ENCODE peak calls at places on chromosomes 7 and 10, in eight cellular contexts. One of them, this sample, is unnamed.

GRCh38 chr7:94250984-94251383 is 143.7 kb upstream of the COL1A2 start:
- DNase-seq in ELR: no peak
- DNase-seq in GM12865: no peak
- DNase-seq in fibroblast of mammary gland: no peak
- DNase-seq in mucosa of descending colon: no peak
- DNase-seq in activated T-helper 1 cell treated with anti-CD3 and anti-CD28 coated beads, Interleukin-12 subunit alpha, Interleukin-12 subunit beta, Interleukin-2, Interleukin-4 antibody, amounts not matched to agents 30 ng/mL and 10 ng/mL and 1 ng/mL, durations not matched to agents 14 hours and 24 hours and 36 hours: no peak
- DNase-seq in brain microvascular endothelial cell: no peak
- DNase-seq in foreskin fibroblast: no peak
- DNase-seq in this sample: no peak

GRCh38 chr10:114519306-114519669 is 115.0 kb upstream of the AFAP1L2 start:
- DNase-seq in mucosa of descending colon: peak
- DNase-seq in activated T-helper 1 cell treated with anti-CD3 and anti-CD28 coated beads, Interleukin-12 subunit alpha, Interleukin-12 subunit beta, Interleukin-2, Interleukin-4 antibody, amounts not matched to agents 30 ng/mL and 10 ng/mL and 1 ng/mL, durations not matched to agents 14 hours and 24 hours and 36 hours: no peak
- DNase-seq in foreskin fibroblast: peak
- DNase-seq in fibroblast of mammary gland: peak
- DNase-seq in GM12865: no peak
- DNase-seq in ELR: no peak
- DNase-seq in brain microvascular endothelial cell: no peak
- DNase-seq in this sample: peak

GRCh38 chr7:39651262-39651661 is 27.9 kb downstream of the RALA start:
- DNase-seq in fibroblast of mammary gland: peak
- DNase-seq in mucosa of descending colon: no peak
- DNase-seq in activated T-helper 1 cell treated with anti-CD3 and anti-CD28 coated beads, Interleukin-12 subunit alpha, Interleukin-12 subunit beta, Interleukin-2, Interleukin-4 antibody, amounts not matched to agents 30 ng/mL and 10 ng/mL and 1 ng/mL, durations not matched to agents 14 hours and 24 hours and 36 hours: no peak
- DNase-seq in ELR: peak
- DNase-seq in GM12865: no peak
- DNase-seq in foreskin fibroblast: no peak
- DNase-seq in brain microvascular endothelial cell: peak
- DNase-seq in this sample: no peak

GRCh38 chr10:66931340-66931948 is 5.6 kb downstream of the LRRTM3 start:
- DNase-seq in ELR: peak
- DNase-seq in GM12865: peak
- DNase-seq in foreskin fibroblast: peak
- DNase-seq in mucosa of descending colon: no peak
- DNase-seq in brain microvascular endothelial cell: peak
- DNase-seq in activated T-helper 1 cell treated with anti-CD3 and anti-CD28 coated beads, Interleukin-12 subunit alpha, Interleukin-12 subunit beta, Interleukin-2, Interleukin-4 antibody, amounts not matched to agents 30 ng/mL and 10 ng/mL and 1 ng/mL, durations not matched to agents 14 hours and 24 hours and 36 hours: no peak
- DNase-seq in fibroblast of mammary gland: peak
- DNase-seq in this sample: peak

GRCh38 chr10:78197628-78198272 is 164.1 kb downstream of the RPS24 start:
- DNase-seq in ELR: no peak
- DNase-seq in activated T-helper 1 cell treated with anti-CD3 and anti-CD28 coated beads, Interleukin-12 subunit alpha, Interleukin-12 subunit beta, Interleukin-2, Interleukin-4 antibody, amounts not matched to agents 30 ng/mL and 10 ng/mL and 1 ng/mL, durations not matched to agents 14 hours and 24 hours and 36 hours: no peak
- DNase-seq in mucosa of descending colon: no peak
- DNase-seq in GM12865: no peak
- DNase-seq in foreskin fibroblast: no peak
- DNase-seq in fibroblast of mammary gland: no peak
- DNase-seq in brain microvascular endothelial cell: no peak
- DNase-seq in this sample: no peak

GRCh38 chr10:91006001-91006751 is 85.3 kb upstream of the ANKRD1 start:
- DNase-seq in foreskin fibroblast: peak
- DNase-seq in brain microvascular endothelial cell: peak
- DNase-seq in fibroblast of mammary gland: peak
- DNase-seq in activated T-helper 1 cell treated with anti-CD3 and anti-CD28 coated beads, Interleukin-12 subunit alpha, Interleukin-12 subunit beta, Interleukin-2, Interleukin-4 antibody, amounts not matched to agents 30 ng/mL and 10 ng/mL and 1 ng/mL, durations not matched to agents 14 hours and 24 hours and 36 hours: peak
- DNase-seq in GM12865: peak
- DNase-seq in ELR: peak
- DNase-seq in mucosa of descending colon: no peak
- DNase-seq in this sample: peak

GRCh38 chr10:131580674-131581073 is 269.2 kb upstream of the TCERG1L start:
- DNase-seq in brain microvascular endothelial cell: no peak
- DNase-seq in GM12865: no peak
- DNase-seq in activated T-helper 1 cell treated with anti-CD3 and anti-CD28 coated beads, Interleukin-12 subunit alpha, Interleukin-12 subunit beta, Interleukin-2, Interleukin-4 antibody, amounts not matched to agents 30 ng/mL and 10 ng/mL and 1 ng/mL, durations not matched to agents 14 hours and 24 hours and 36 hours: no peak
- DNase-seq in mucosa of descending colon: peak
- DNase-seq in fibroblast of mammary gland: no peak
- DNase-seq in foreskin fibroblast: no peak
- DNase-seq in ELR: no peak
- DNase-seq in this sample: no peak

GRCh38 chr7:31748084-31748483 is 61.1 kb downstream of the PPP1R17 start:
- DNase-seq in fibroblast of mammary gland: no peak
- DNase-seq in ELR: no peak
- DNase-seq in brain microvascular endothelial cell: no peak
- DNase-seq in foreskin fibroblast: no peak
- DNase-seq in activated T-helper 1 cell treated with anti-CD3 and anti-CD28 coated beads, Interleukin-12 subunit alpha, Interleukin-12 subunit beta, Interleukin-2, Interleukin-4 antibody, amounts not matched to agents 30 ng/mL and 10 ng/mL and 1 ng/mL, durations not matched to agents 14 hours and 24 hours and 36 hours: no peak
- DNase-seq in GM12865: no peak
- DNase-seq in mucosa of descending colon: no peak
- DNase-seq in this sample: peak

GRCh38 chr7:18902892-18903291 is 214.5 kb downstream of the TWIST1 start:
- DNase-seq in ELR: no peak
- DNase-seq in mucosa of descending colon: no peak
- DNase-seq in fibroblast of mammary gland: no peak
- DNase-seq in activated T-helper 1 cell treated with anti-CD3 and anti-CD28 coated beads, Interleukin-12 subunit alpha, Interleukin-12 subunit beta, Interleukin-2, Interleukin-4 antibody, amounts not matched to agents 30 ng/mL and 10 ng/mL and 1 ng/mL, durations not matched to agents 14 hours and 24 hours and 36 hours: no peak
- DNase-seq in brain microvascular endothelial cell: no peak
- DNase-seq in GM12865: no peak
- DNase-seq in foreskin fibroblast: no peak
- DNase-seq in this sample: no peak

GRCh38 chr7:131327626-131328386 is at the start of gene MKLN1:
- DNase-seq in mucosa of descending colon: peak
- DNase-seq in ELR: peak
- DNase-seq in brain microvascular endothelial cell: peak
- DNase-seq in foreskin fibroblast: peak
- DNase-seq in GM12865: peak
- DNase-seq in fibroblast of mammary gland: peak
- DNase-seq in activated T-helper 1 cell treated with anti-CD3 and anti-CD28 coated beads, Interleukin-12 subunit alpha, Interleukin-12 subunit beta, Interleukin-2, Interleukin-4 antibody, amounts not matched to agents 30 ng/mL and 10 ng/mL and 1 ng/mL, durations not matched to agents 14 hours and 24 hours and 36 hours: peak
- DNase-seq in this sample: peak

GRCh38 chr10:75623310-75623940 is 192.0 kb downstream of the LRMDA start:
- DNase-seq in fibroblast of mammary gland: no peak
- DNase-seq in foreskin fibroblast: no peak
- DNase-seq in mucosa of descending colon: no peak
- DNase-seq in ELR: no peak
- DNase-seq in brain microvascular endothelial cell: no peak
- DNase-seq in activated T-helper 1 cell treated with anti-CD3 and anti-CD28 coated beads, Interleukin-12 subunit alpha, Interleukin-12 subunit beta, Interleukin-2, Interleukin-4 antibody, amounts not matched to agents 30 ng/mL and 10 ng/mL and 1 ng/mL, durations not matched to agents 14 hours and 24 hours and 36 hours: no peak
- DNase-seq in GM12865: no peak
- DNase-seq in this sample: no peak

GRCh38 chr10:30490289-30491000 is 56.5 kb downstream of the MAP3K8 start:
- DNase-seq in brain microvascular endothelial cell: no peak
- DNase-seq in fibroblast of mammary gland: no peak
- DNase-seq in activated T-helper 1 cell treated with anti-CD3 and anti-CD28 coated beads, Interleukin-12 subunit alpha, Interleukin-12 subunit beta, Interleukin-2, Interleukin-4 antibody, amounts not matched to agents 30 ng/mL and 10 ng/mL and 1 ng/mL, durations not matched to agents 14 hours and 24 hours and 36 hours: no peak
- DNase-seq in ELR: no peak
- DNase-seq in GM12865: peak
- DNase-seq in mucosa of descending colon: no peak
- DNase-seq in foreskin fibroblast: no peak
- DNase-seq in this sample: no peak

GRCh38 chr10:4918236-4918635 is 45.0 kb upstream of the AKR1C1 start:
- DNase-seq in mucosa of descending colon: no peak
- DNase-seq in brain microvascular endothelial cell: no peak
- DNase-seq in ELR: no peak
- DNase-seq in activated T-helper 1 cell treated with anti-CD3 and anti-CD28 coated beads, Interleukin-12 subunit alpha, Interleukin-12 subunit beta, Interleukin-2, Interleukin-4 antibody, amounts not matched to agents 30 ng/mL and 10 ng/mL and 1 ng/mL, durations not matched to agents 14 hours and 24 hours and 36 hours: no peak
- DNase-seq in foreskin fibroblast: no peak
- DNase-seq in GM12865: no peak
- DNase-seq in fibroblast of mammary gland: no peak
- DNase-seq in this sample: no peak

GRCh38 chr7:57375783-57376182 is 74.2 kb upstream of the ZNF716 start:
- DNase-seq in mucosa of descending colon: no peak
- DNase-seq in foreskin fibroblast: no peak
- DNase-seq in activated T-helper 1 cell treated with anti-CD3 and anti-CD28 coated beads, Interleukin-12 subunit alpha, Interleukin-12 subunit beta, Interleukin-2, Interleukin-4 antibody, amounts not matched to agents 30 ng/mL and 10 ng/mL and 1 ng/mL, durations not matched to agents 14 hours and 24 hours and 36 hours: no peak
- DNase-seq in brain microvascular endothelial cell: no peak
- DNase-seq in GM12865: no peak
- DNase-seq in fibroblast of mammary gland: no peak
- DNase-seq in ELR: no peak
- DNase-seq in this sample: no peak

GRCh38 chr10:51005551-51005950 is 68.7 kb upstream of the PRKG1 start:
- DNase-seq in GM12865: no peak
- DNase-seq in ELR: no peak
- DNase-seq in brain microvascular endothelial cell: no peak
- DNase-seq in mucosa of descending colon: no peak
- DNase-seq in activated T-helper 1 cell treated with anti-CD3 and anti-CD28 coated beads, Interleukin-12 subunit alpha, Interleukin-12 subunit beta, Interleukin-2, Interleukin-4 antibody, amounts not matched to agents 30 ng/mL and 10 ng/mL and 1 ng/mL, durations not matched to agents 14 hours and 24 hours and 36 hours: no peak
- DNase-seq in foreskin fibroblast: no peak
- DNase-seq in fibroblast of mammary gland: no peak
- DNase-seq in this sample: no peak

GRCh38 chr10:71401969-71402368 is 5.2 kb downstream of the CDH23 start:
- DNase-seq in GM12865: no peak
- DNase-seq in brain microvascular endothelial cell: no peak
- DNase-seq in fibroblast of mammary gland: no peak
- DNase-seq in mucosa of descending colon: no peak
- DNase-seq in activated T-helper 1 cell treated with anti-CD3 and anti-CD28 coated beads, Interleukin-12 subunit alpha, Interleukin-12 subunit beta, Interleukin-2, Interleukin-4 antibody, amounts not matched to agents 30 ng/mL and 10 ng/mL and 1 ng/mL, durations not matched to agents 14 hours and 24 hours and 36 hours: no peak
- DNase-seq in ELR: no peak
- DNase-seq in foreskin fibroblast: no peak
- DNase-seq in this sample: no peak

GRCh38 chr7:18302077-18302476 is 193.5 kb upstream of the HDAC9 start:
- DNase-seq in brain microvascular endothelial cell: no peak
- DNase-seq in GM12865: no peak
- DNase-seq in ELR: no peak
- DNase-seq in mucosa of descending colon: no peak
- DNase-seq in activated T-helper 1 cell treated with anti-CD3 and anti-CD28 coated beads, Interleukin-12 subunit alpha, Interleukin-12 subunit beta, Interleukin-2, Interleukin-4 antibody, amounts not matched to agents 30 ng/mL and 10 ng/mL and 1 ng/mL, durations not matched to agents 14 hours and 24 hours and 36 hours: no peak
- DNase-seq in foreskin fibroblast: no peak
- DNase-seq in fibroblast of mammary gland: no peak
- DNase-seq in this sample: no peak

GRCh38 chr7:148700693-148701092 is 2.0 kb downstream of the CUL1 start:
- DNase-seq in ELR: peak
- DNase-seq in activated T-helper 1 cell treated with anti-CD3 and anti-CD28 coated beads, Interleukin-12 subunit alpha, Interleukin-12 subunit beta, Interleukin-2, Interleukin-4 antibody, amounts not matched to agents 30 ng/mL and 10 ng/mL and 1 ng/mL, durations not matched to agents 14 hours and 24 hours and 36 hours: no peak
- DNase-seq in fibroblast of mammary gland: peak
- DNase-seq in foreskin fibroblast: peak
- DNase-seq in mucosa of descending colon: no peak
- DNase-seq in brain microvascular endothelial cell: peak
- DNase-seq in GM12865: peak
- DNase-seq in this sample: peak